ENCODE peak calls at places on chromosomes 7 and 10, in six cellular contexts. One of them, this sample, is unnamed.

GRCh38 chr10:36559412-36559811 is 566.0 kb upstream of the ANKRD30A start:
- DNase-seq in A549: no peak
- DNase-seq in DND-41: no peak
- DNase-seq in GDM1: no peak
- DNase-seq in amygdala: no peak
- DNase-seq in suprapubic skin: no peak
- DNase-seq in this sample: no peak

GRCh38 chr7:108094933-108095710 is 35.0 kb downstream of the LAMB4 start:
- DNase-seq in A549: peak
- DNase-seq in suprapubic skin: peak
- DNase-seq in DND-41: no peak
- DNase-seq in amygdala: no peak
- DNase-seq in GDM1: no peak
- DNase-seq in this sample: peak

GRCh38 chr7:41508755-41509154 is 194.1 kb downstream of the INHBA start:
- DNase-seq in DND-41: no peak
- DNase-seq in A549: no peak
- DNase-seq in suprapubic skin: no peak
- DNase-seq in GDM1: no peak
- DNase-seq in amygdala: no peak
- DNase-seq in this sample: peak

GRCh38 chr7:498678-499641 is 20.7 kb downstream of the PDGFA start:
- DNase-seq in amygdala: no peak
- DNase-seq in DND-41: no peak
- DNase-seq in suprapubic skin: peak
- DNase-seq in GDM1: no peak
- DNase-seq in A549: no peak
- DNase-seq in this sample: no peak

GRCh38 chr7:65946895-65947294 is 35.1 kb downstream of the GUSB start:
- DNase-seq in DND-41: no peak
- DNase-seq in A549: peak
- DNase-seq in GDM1: no peak
- DNase-seq in suprapubic skin: no peak
- DNase-seq in amygdala: no peak
- DNase-seq in this sample: peak

GRCh38 chr10:121732676-121733445 is 134.6 kb upstream of the FGFR2 start:
- DNase-seq in amygdala: no peak
- DNase-seq in DND-41: no peak
- DNase-seq in GDM1: no peak
- DNase-seq in A549: no peak
- DNase-seq in suprapubic skin: no peak
- DNase-seq in this sample: no peak

GRCh38 chr7:50976064-50976463 is 193.4 kb upstream of the GRB10 start:
- DNase-seq in amygdala: no peak
- DNase-seq in GDM1: no peak
- DNase-seq in suprapubic skin: no peak
- DNase-seq in DND-41: no peak
- DNase-seq in A549: no peak
- DNase-seq in this sample: no peak

GRCh38 chr10:77319557-77319956 is 318.1 kb downstream of the KCNMA1 start:
- DNase-seq in DND-41: no peak
- DNase-seq in suprapubic skin: no peak
- DNase-seq in A549: no peak
- DNase-seq in amygdala: no peak
- DNase-seq in GDM1: no peak
- DNase-seq in this sample: peak

GRCh38 chr7:35985126-35985754 is 167.8 kb upstream of the EEPD1 start:
- DNase-seq in DND-41: peak
- DNase-seq in A549: peak
- DNase-seq in suprapubic skin: peak
- DNase-seq in GDM1: peak
- DNase-seq in amygdala: peak
- DNase-seq in this sample: peak

GRCh38 chr10:126227762-126228134 is 160.5 kb downstream of the ADAM12 start:
- DNase-seq in GDM1: no peak
- DNase-seq in suprapubic skin: no peak
- DNase-seq in amygdala: no peak
- DNase-seq in DND-41: no peak
- DNase-seq in A549: no peak
- DNase-seq in this sample: no peak

This sample was measured in mesenchymal stem cell.